ENCODE peak calls at places on chromosomes 13 and 19, in five cellular contexts. O is A172; W is non-pigmented ciliary epithelial cell; Z is left cardiac atrium; E is stimulated activated CD4-positive, alpha-beta T cell treated with anti-CD3 and anti-CD28 coated beads, Interleukin-2, amount 100 ng/mL, for 24 hours. R is an unnamed sample.

GRCh38 chr13:39273953-39274352 is 235.7 kb downstream of the NHLRC3 start:
- DNase-seq in O (peak), W (no peak), Z (no peak), E (no peak), R (no peak)

GRCh38 chr19:1874554-1875185 is 10.6 kb downstream of the ABHD17A start:
- DNase-seq in O (no peak), W (no peak), Z (no peak), E (no peak), R (no peak)

GRCh38 chr19:38587562-38587961 is 30.2 kb downstream of the MAP4K1 start:
- DNase-seq in O (no peak), W (no peak), Z (no peak), E (no peak), R (no peak)

GRCh38 chr13:27861165-27861564 is 58.6 kb upstream of the PDX1 start:
- DNase-seq in O (no peak), W (no peak), Z (no peak), E (no peak), R (no peak)

GRCh38 chr19:2695288-2695866 is 7.1 kb downstream of the GNG7 start:
- DNase-seq in O (no peak), W (no peak), Z (no peak), E (no peak), R (peak)

GRCh38 chr13:112056739-112057433 is 10.1 kb upstream of the SOX1 start:
- DNase-seq in O (no peak), W (no peak), Z (no peak), E (no peak), R (no peak)

GRCh38 chr19:34228347-34228746 is 26.0 kb upstream of the GARRE1 start:
- DNase-seq in O (no peak), W (no peak), Z (no peak), E (no peak), R (no peak)

GRCh38 chr19:3916033-3916432 is 16.8 kb upstream of the NMRK2 start:
- DNase-seq in O (no peak), W (no peak), Z (no peak), E (no peak), R (no peak)

GRCh38 chr19:43534811-43535761 is 2.1 kb downstream of the ZNF575 start:
- DNase-seq in O (peak), W (no peak), Z (peak), E (peak), R (no peak)

GRCh38 chr13:112839347-112840105 is 129.5 kb upstream of the MCF2L start:
- DNase-seq in O (no peak), W (peak), Z (no peak), E (no peak), R (no peak)